ENCODE peak calls at places on chromosomes 4 and X, in ten cellular contexts. K is IMR-90; L is CD8-positive, alpha-beta T cell; T is SJSA1; Y is cardiac muscle cell; B is A549; R is iPS DF 6.9; S is trophoblast cell; O is psoas muscle; M is upper lobe of right lung. J is an unnamed sample.
A peak's percentile ranks its signal among the peaks of the same experiment; 100 is the strongest.

GRCh38 chrX:148854351-148854750 is 353.9 kb downstream of the AFF2 start:
- DNase-seq in K (no peak), L (no peak), T (no peak), Y (no peak), B (no peak), R (no peak), S (no peak), O (no peak), M (no peak), J (no peak)

GRCh38 chr4:2289311-2289954 is 27.5 kb upstream of the MXD4 start:
- DNase-seq in K (no peak), L (no peak), T (no peak), Y (no peak), B (no peak), R (no peak), S (no peak), O (no peak), M (peak; percentile 51), J (no peak)

GRCh38 chr4:153083447-153083921 is 120.8 kb upstream of the TRIM2 start:
- DNase-seq in K (peak; percentile 78), L (peak; percentile 19), T (peak; percentile 65), Y (peak; percentile 87), B (peak; percentile 74), R (peak; percentile 90), S (peak; percentile 89), O (no peak), M (no peak), J (peak; percentile 26)

GRCh38 chrX:9498236-9498635 is 33.4 kb downstream of the TBL1X start:
- DNase-seq in K (peak; percentile 52), L (no peak), T (no peak), Y (no peak), B (no peak), R (no peak), S (no peak), O (no peak), M (no peak), J (no peak)

GRCh38 chr4:72974694-72975487 is 94.6 kb downstream of the COX18 start:
- DNase-seq in K (peak; percentile 56), L (no peak), T (peak; percentile 63), Y (peak; percentile 56), B (no peak), R (no peak), S (peak; percentile 23), O (no peak), M (no peak), J (no peak)

GRCh38 chr4:23856630-23857029 is 33.2 kb downstream of the PPARGC1A start:
- DNase-seq in K (no peak), L (no peak), T (no peak), Y (peak; percentile 17), B (no peak), R (no peak), S (no peak), O (no peak), M (peak; percentile 76), J (no peak)

GRCh38 chrX:149114001-149114400 is 391.1 kb downstream of the IDS start:
- DNase-seq in K (no peak), L (no peak), T (no peak), Y (no peak), B (no peak), R (no peak), S (no peak), O (no peak), M (no peak), J (no peak)

GRCh38 chr4:141027421-141027820 is 105.8 kb downstream of the RNF150 start:
- DNase-seq in K (peak; percentile 45), L (no peak), T (no peak), Y (peak; percentile 8), B (no peak), R (no peak), S (peak; percentile 26), O (no peak), M (no peak), J (no peak)

GRCh38 chrX:45267007-45267406 is 66.3 kb upstream of the DIPK2B start:
- DNase-seq in K (no peak), L (no peak), T (no peak), Y (no peak), B (no peak), R (no peak), S (no peak), O (no peak), M (no peak), J (no peak)

GRCh38 chr4:123234966-123235365 is 161.6 kb upstream of the SPRY1 start:
- DNase-seq in K (no peak), L (no peak), T (no peak), Y (no peak), B (no peak), R (no peak), S (peak; percentile 67), O (no peak), M (no peak), J (no peak)

GRCh38 chr4:133801858-133802257 is 399.7 kb downstream of the PABPC4L start:
- DNase-seq in K (no peak), L (no peak), T (no peak), Y (no peak), B (no peak), R (peak; percentile 5), S (no peak), O (no peak), M (no peak), J (no peak)

GRCh38 chr4:79597266-79597665 is 189.2 kb upstream of the GK2 start:
- DNase-seq in K (peak; percentile 31), L (no peak), T (no peak), Y (peak; percentile 86), B (no peak), R (no peak), S (peak; percentile 58), O (no peak), M (no peak), J (peak; percentile 15)

GRCh38 chr4:174211611-174212044 is 71.8 kb downstream of the FBXO8 start:
- DNase-seq in K (no peak), L (no peak), T (no peak), Y (no peak), B (no peak), R (no peak), S (no peak), O (no peak), M (no peak), J (no peak)

GRCh38 chr4:174210952-174211490 is 72.4 kb downstream of the FBXO8 start:
- DNase-seq in K (peak; percentile 62), L (no peak), T (no peak), Y (no peak), B (no peak), R (no peak), S (no peak), O (no peak), M (no peak), J (no peak)

GRCh38 chr4:174210354-174210753 is 73.1 kb downstream of the FBXO8 start:
- DNase-seq in K (no peak), L (no peak), T (no peak), Y (no peak), B (no peak), R (no peak), S (no peak), O (no peak), M (no peak), J (no peak)

GRCh38 chr4:174207370-174207769 is 76.1 kb downstream of the FBXO8 start:
- DNase-seq in K (peak; percentile 9), L (no peak), T (no peak), Y (no peak), B (no peak), R (no peak), S (no peak), O (no peak), M (no peak), J (no peak)

DNA sequence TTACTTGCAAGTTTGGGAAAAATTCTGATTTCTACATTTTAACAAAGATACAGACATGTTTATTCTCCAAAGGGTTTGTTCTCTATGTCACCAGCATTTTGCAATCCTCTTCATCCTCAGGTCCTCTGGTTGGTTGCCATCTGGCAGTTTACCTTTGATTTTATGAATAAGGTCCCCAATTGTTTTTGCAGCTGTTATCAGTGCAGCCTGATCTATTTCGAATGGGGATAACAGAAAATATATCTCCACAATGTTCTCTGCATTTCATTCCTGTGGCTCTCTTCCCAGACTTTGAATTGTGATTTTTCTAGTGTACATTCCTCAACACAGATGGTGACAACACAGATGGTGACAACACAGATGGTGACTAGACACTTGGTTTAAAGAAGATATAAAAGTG is 74.2 kb downstream of the FBXO8 start:
- DNase-seq in K (peak; percentile 1), L (no peak), T (no peak), Y (no peak), B (no peak), R (no peak), S (no peak), O (no peak), M (no peak), J (no peak)
- H3K4me1 ChIP-seq in K (no peaks in the 10 kb centered on the region), L (peaks cover 17% of the 10 kb centered on the region), T (peaks cover 4% of the 10 kb centered on the region), Y (no peaks in the 10 kb centered on the region), B (no peaks in the 10 kb centered on the region), R (no peaks in the 10 kb centered on the region), S (peaks cover 10% of the 10 kb centered on the region), O (peaks cover 2% of the 10 kb centered on the region), M (peaks cover 7% of the 10 kb centered on the region), J (peaks cover 5% of the 10 kb centered on the region)

DNA sequence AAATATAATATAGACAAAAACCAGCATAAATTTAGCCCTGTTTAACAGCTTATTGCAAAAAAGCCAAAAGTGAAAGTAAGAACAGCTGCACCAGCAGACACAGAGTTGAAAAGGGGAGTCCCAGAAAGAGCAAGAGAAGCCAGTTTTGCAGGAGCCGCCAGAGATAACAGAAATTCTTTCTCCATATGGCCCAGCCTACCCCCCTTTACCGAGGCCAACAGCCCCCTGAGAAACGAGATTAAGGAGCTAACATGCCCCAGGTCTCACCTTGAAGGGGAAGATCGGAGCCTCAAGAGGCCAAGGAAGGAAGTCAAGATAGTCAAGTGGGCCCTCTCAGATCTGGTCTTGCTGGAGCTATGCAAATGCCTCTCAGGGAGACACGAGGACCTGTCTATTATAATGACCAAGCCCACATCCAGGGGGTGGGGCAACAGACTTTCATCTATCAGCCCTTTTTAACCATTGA is 4.8 kb downstream of the ACOX3 start:
- DNase-seq in K (peak; percentile 15), L (no peak), T (no peak), Y (peak; percentile 37), B (no peak), R (no peak), S (no peak), O (no peak), M (no peak), J (no peak)
- H3K4me3 ChIP-seq in K (peak overlapping the region; percentile 30), L (peak overlapping the region; percentile 57), T (no peak overlapping the region), Y (peak overlapping the region; percentile 31), B (no peak overlapping the region), R (no peak overlapping the region), S (no peak overlapping the region), O (peak overlapping the region; percentile 10), M (peak overlapping the region; percentile 34), J (peak overlapping the region; percentile 32)

GRCh38 chrX:150513564-150513963 is 54.9 kb upstream of the MTM1 start:
- DNase-seq in K (no peak), L (no peak), T (no peak), Y (no peak), B (no peak), R (no peak), S (no peak), O (no peak), M (no peak), J (no peak)
- H3K4me1 ChIP-seq in K (peaks cover 3% of the 10 kb centered on the region), L (no peaks in the 10 kb centered on the region), T (no peaks in the 10 kb centered on the region), Y (no peaks in the 10 kb centered on the region), B (no peaks in the 10 kb centered on the region), R (peaks cover 5% of the 10 kb centered on the region), S (no peaks in the 10 kb centered on the region), O (no peaks in the 10 kb centered on the region), M (no peaks in the 10 kb centered on the region), J (no peaks in the 10 kb centered on the region)

GRCh38 chr4:13535118-13535517 is 9.2 kb downstream of the NKX3-2 start:
- DNase-seq in K (no peak), L (no peak), T (no peak), Y (no peak), B (no peak), R (no peak), S (no peak), O (no peak), M (no peak), J (no peak)
- H3K4me3 ChIP-seq in K (no peak overlapping the region), L (no peak overlapping the region), T (no peak overlapping the region), Y (no peak overlapping the region), B (no peak overlapping the region), R (no peak overlapping the region), S (no peak overlapping the region), O (no peak overlapping the region), M (no peak overlapping the region), J (no peak overlapping the region)

GRCh38 chr4:8536467-8536866 is 43.7 kb upstream of the GPR78 start:
- DNase-seq in K (no peak), L (no peak), T (no peak), Y (no peak), B (no peak), R (no peak), S (no peak), O (no peak), M (no peak), J (no peak)
- H3K4me1 ChIP-seq in K (peaks cover 8% of the 10 kb centered on the region), L (no peaks in the 10 kb centered on the region), T (peaks cover 50% of the 10 kb centered on the region), Y (no peaks in the 10 kb centered on the region), B (peaks cover 29% of the 10 kb centered on the region), R (peaks cover 5% of the 10 kb centered on the region), S (peaks cover 44% of the 10 kb centered on the region), O (no peaks in the 10 kb centered on the region), M (peaks cover 23% of the 10 kb centered on the region), J (peaks cover 30% of the 10 kb centered on the region)